ENCODE peak calls at places on chromosomes 2 and 18, in ten cellular contexts. Y is endothelial cell of umbilical vein, S is IMR-90, N is thyroid gland, A is heart left ventricle, U is breast epithelium, C is upper lobe of left lung, V is sigmoid colon, O is esophagus muscularis mucosa, M is ovary. W is an unnamed sample.

GRCh38 chr2:178108176-178108575 is 4.1 kb upstream of the RBM45 start:
- DNase-seq in Y (no peak), S (no peak), N (no peak), A (no peak), U (no peak), C (peak; percentile 54), V (no peak), O (no peak), M (no peak), W (no peak)

GRCh38 chr2:223697316-223697875 is 95.2 kb upstream of the SCG2 start:
- DNase-seq in Y (no peak), S (no peak), N (no peak), A (no peak), U (no peak), C (no peak), V (no peak), O (no peak), M (no peak), W (no peak)

GRCh38 chr2:80256396-80257167 is 48.0 kb downstream of the LRRTM1 start:
- DNase-seq in Y (no peak), S (peak; percentile 27), N (peak; percentile 35), A (no peak), U (no peak), C (no peak), V (no peak), O (no peak), M (no peak), W (no peak)

GRCh38 chr2:216109962-216110614 is 940 bp downstream of the XRCC5 start:
- DNase-seq in Y (peak; percentile 72), S (peak; percentile 75), N (no peak), A (no peak), U (no peak), C (no peak), V (no peak), O (no peak), M (no peak), W (no peak)

GRCh38 chr18:57802166-57802868 is 798 bp downstream of the ATP8B1 start:
- DNase-seq in Y (no peak), S (no peak), N (no peak), A (no peak), U (no peak), C (peak; percentile 80), V (no peak), O (no peak), M (no peak), W (peak; percentile 40)

GRCh38 chr2:200749631-200750322 is 61.9 kb upstream of the BZW1 start:
- DNase-seq in Y (no peak), S (peak; percentile 27), N (no peak), A (no peak), U (no peak), C (no peak), V (no peak), O (no peak), M (no peak), W (no peak)

GRCh38 chr2:175836361-175836760 is 165.7 kb downstream of the LNPK start:
- DNase-seq in Y (no peak), S (no peak), N (no peak), A (no peak), U (no peak), C (no peak), V (no peak), O (no peak), M (no peak), W (no peak)

GRCh38 chr2:191688934-191689695 is 11.2 kb downstream of the NABP1 start:
- DNase-seq in Y (peak; percentile 71), S (peak; percentile 80), N (no peak), A (no peak), U (no peak), C (no peak), V (no peak), O (no peak), M (no peak), W (no peak)

GRCh38 chr2:27322301-27322765 is 564 bp downstream of the MPV17 start:
- DNase-seq in Y (no peak), S (peak; percentile 8), N (peak; percentile 80), A (no peak), U (no peak), C (peak; percentile 70), V (no peak), O (no peak), M (no peak), W (peak; percentile 35)

GRCh38 chr2:64727843-64728463 is 74.2 kb upstream of the SERTAD2 start:
- DNase-seq in Y (no peak), S (no peak), N (peak; percentile 65), A (no peak), U (no peak), C (peak; percentile 45), V (no peak), O (no peak), M (no peak), W (no peak)

GRCh38 chr2:85437488-85438290 is 19.2 kb downstream of the SH2D6 start:
- DNase-seq in Y (peak; percentile 82), S (peak; percentile 77), N (peak; percentile 91), A (peak; percentile 95), U (peak; percentile 85), C (peak; percentile 98), V (peak; percentile 96), O (peak; percentile 97), M (peak; percentile 90), W (peak; percentile 94)

GRCh38 chr2:241852981-241853631 is 5.6 kb downstream of the PDCD1 start:
- DNase-seq in Y (no peak), S (no peak), N (no peak), A (peak; percentile 51), U (peak; percentile 47), C (peak; percentile 62), V (peak; percentile 46), O (no peak), M (no peak), W (no peak)

GRCh38 chr2:168167511-168168263 is 79.7 kb downstream of the STK39 start:
- DNase-seq in Y (no peak), S (no peak), N (no peak), A (no peak), U (no peak), C (no peak), V (no peak), O (peak; percentile 45), M (no peak), W (no peak)
- H3K27ac ChIP-seq in Y (no peak overlapping the region), S (no peak overlapping the region), N (no peak overlapping the region), A (no peak overlapping the region), U (no peak overlapping the region), C (no peak overlapping the region), V (no peak overlapping the region), O (no peak overlapping the region), M (no peak overlapping the region), W (no peak overlapping the region)

DNA sequence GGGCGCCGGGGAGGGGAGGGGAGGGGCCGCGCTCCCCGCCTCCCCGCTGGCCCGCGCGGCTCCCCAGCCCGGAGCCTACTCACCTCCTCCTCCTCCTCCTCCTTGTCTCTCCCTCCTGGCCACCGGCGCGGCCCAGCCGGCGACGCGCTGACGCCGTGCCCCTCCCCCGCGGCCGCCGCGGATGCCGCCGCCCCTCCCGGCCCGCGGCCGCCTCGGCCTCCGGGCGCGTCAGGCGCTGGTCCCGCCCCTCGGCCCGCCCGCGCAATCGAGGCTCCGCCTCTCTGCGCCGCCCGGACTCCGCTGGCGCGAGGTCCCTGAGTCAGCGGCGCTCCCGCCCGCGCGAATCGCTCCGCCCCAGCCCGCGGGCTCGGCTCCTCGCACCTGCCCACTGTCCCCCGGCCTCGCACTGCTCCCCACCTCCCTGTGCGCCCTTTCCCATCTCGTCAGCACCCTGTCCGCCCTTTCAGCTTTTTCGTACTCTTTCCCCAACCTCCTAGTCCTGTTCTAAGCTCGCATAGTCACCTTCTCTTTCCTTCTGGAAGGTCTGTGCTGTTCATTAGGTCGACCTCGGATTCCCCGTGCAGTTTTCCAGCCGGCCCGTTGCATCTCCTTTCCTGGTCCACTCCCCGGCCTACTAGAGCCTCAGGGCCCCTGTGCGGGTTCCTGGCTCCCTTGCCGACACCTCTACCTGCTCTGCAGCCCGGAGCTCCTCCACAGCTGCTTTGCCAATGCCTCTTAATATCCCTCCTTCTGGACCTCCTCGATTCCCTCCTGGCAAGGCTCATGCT is 187.4 kb downstream of the ZEB2 start:
- DNase-seq in Y (peak; percentile 88), S (peak; percentile 83), N (peak; percentile 85), A (peak; percentile 94), U (peak; percentile 74), C (peak; percentile 98), V (peak; percentile 90), O (no peak), M (peak; percentile 87), W (peak; percentile 91)
- TF ChIP-seq POLR2A in Y (peak; percentile 79), S (peak; percentile 63), N (no peak), A (no peak), U (no peak), C (no peak), V (no peak), O (no peak), M (peak; percentile 51), W (peak; percentile 87)

DNA sequence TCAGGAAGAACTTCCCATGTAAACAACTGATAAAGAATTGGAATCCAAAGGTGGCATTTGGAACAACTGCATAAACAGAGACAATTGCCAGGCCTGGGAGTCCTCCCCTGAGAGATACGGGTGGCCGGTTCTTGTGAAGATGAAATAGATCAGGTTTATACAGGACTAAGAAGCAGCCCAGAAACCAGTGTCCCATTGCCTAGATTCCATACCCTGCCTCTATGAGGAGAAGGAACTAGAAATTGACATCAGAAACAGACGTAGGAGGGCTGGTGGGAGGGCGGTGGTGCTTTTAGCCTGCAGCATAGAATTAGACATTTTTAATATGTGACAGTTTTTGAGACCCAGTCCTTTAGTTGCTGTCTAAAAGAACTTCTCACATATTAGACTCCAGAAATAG is 11.8 kb upstream of the SH3BP4 start:
- DNase-seq in Y (no peak), S (no peak), N (no peak), A (no peak), U (no peak), C (no peak), V (no peak), O (peak; percentile 85), M (no peak), W (no peak)
- H3K27ac ChIP-seq in Y (no peak overlapping the region), S (no peak overlapping the region), N (no peak overlapping the region), A (no peak overlapping the region), U (no peak overlapping the region), C (no peak overlapping the region), V (no peak overlapping the region), O (no peak overlapping the region), M (no peak overlapping the region), W (no peak overlapping the region)

GRCh38 chr2:97992836-97993825 is 2.6 kb downstream of the TMEM131 start:
- DNase-seq in Y (no peak), S (peak; percentile 15), N (no peak), A (no peak), U (no peak), C (no peak), V (no peak), O (no peak), M (no peak), W (no peak)

GRCh38 chr2:97993926-97994325 is 1.8 kb downstream of the TMEM131 start:
- DNase-seq in Y (no peak), S (no peak), N (no peak), A (no peak), U (no peak), C (no peak), V (no peak), O (no peak), M (no peak), W (no peak)

GRCh38 chr2:97995734-97996624 is at the start of gene TMEM131:
- DNase-seq in Y (peak; percentile 94), S (peak; percentile 93), N (peak; percentile 94), A (peak; percentile 98), U (peak; percentile 94), C (peak; percentile 99), V (peak; percentile 96), O (peak; percentile 97), M (peak; percentile 93), W (peak; percentile 94)

GRCh38 chr2:97996679-97997078 is 931 bp upstream of the TMEM131 start:
- DNase-seq in Y (no peak), S (no peak), N (no peak), A (no peak), U (no peak), C (no peak), V (no peak), O (no peak), M (no peak), W (no peak)

GRCh38 chr2:97995026-97995733 is 568 bp downstream of the TMEM131 start:
- DNase-seq in Y (peak; percentile 55), S (peak; percentile 17), N (peak; percentile 64), A (peak; percentile 76), U (no peak), C (no peak), V (peak; percentile 69), O (no peak), M (peak; percentile 26), W (peak; percentile 60)
- TF ChIP-seq POLR2A in Y (peak; percentile 12), S (no peak), N (no peak), A (no peak), U (no peak), C (no peak), V (no peak), O (no peak), M (no peak), W (no peak)

W was measured in body of pancreas.